ENCODE peak calls at places on chromosome 1, in four cellular contexts. M is WTC11, U is K562, Y is H1. K is an unnamed sample.

GRCh38 chr1:94852758-94853157 is 32.6 kb downstream of the SLC44A3 start:
- DNase-seq in U (no peak), M (no peak), Y (no peak), K (no peak)

GRCh38 chr1:185939142-185939541 is 205.0 kb downstream of the HMCN1 start:
- DNase-seq in U (no peak), Y (no peak), M (no peak), K (no peak)

GRCh38 chr1:39105841-39106765 is 80.0 kb downstream of the NDUFS5 start:
- DNase-seq in Y (peak), U (peak), M (peak), K (peak)

GRCh38 chr1:153404086-153404635 is 12.2 kb upstream of the S100A7A start:
- DNase-seq in M (no peak), U (no peak), Y (peak), K (no peak)

GRCh38 chr1:87968259-87968955 is 639.7 kb downstream of the LMO4 start:
- DNase-seq in M (peak), U (no peak), Y (no peak), K (no peak)

GRCh38 chr1:29453502-29454240 is 217.3 kb downstream of the PTPRU start:
- DNase-seq in M (peak), U (peak), Y (peak), K (peak)

GRCh38 chr1:92476071-92476607 is 10.6 kb downstream of the GFI1 start:
- DNase-seq in U (no peak), Y (peak), M (peak), K (no peak)

GRCh38 chr1:18900303-18900841 is 2.0 kb downstream of the ALDH4A1 start:
- DNase-seq in U (no peak), Y (no peak), M (no peak), K (peak)

GRCh38 chr1:51776408-51776807 is 102.1 kb downstream of the NRDC start:
- DNase-seq in Y (no peak), U (no peak), M (no peak), K (no peak)

GRCh38 chr1:162035241-162035640 is 11.6 kb upstream of the OLFML2B start:
- DNase-seq in U (no peak), Y (no peak), M (no peak), K (peak)

GRCh38 chr1:193229136-193229535 is 42.7 kb upstream of the B3GALT2 start:
- DNase-seq in M (no peak), U (no peak), Y (no peak), K (no peak)

GRCh38 chr1:89604414-89604735 is 28.5 kb upstream of the LRRC8C start:
- DNase-seq in U (no peak), Y (no peak), M (no peak), K (no peak)

GRCh38 chr1:225652726-225653462 is at the start of gene ENAH:
- DNase-seq in M (peak), Y (peak), U (peak), K (peak)

DNA sequence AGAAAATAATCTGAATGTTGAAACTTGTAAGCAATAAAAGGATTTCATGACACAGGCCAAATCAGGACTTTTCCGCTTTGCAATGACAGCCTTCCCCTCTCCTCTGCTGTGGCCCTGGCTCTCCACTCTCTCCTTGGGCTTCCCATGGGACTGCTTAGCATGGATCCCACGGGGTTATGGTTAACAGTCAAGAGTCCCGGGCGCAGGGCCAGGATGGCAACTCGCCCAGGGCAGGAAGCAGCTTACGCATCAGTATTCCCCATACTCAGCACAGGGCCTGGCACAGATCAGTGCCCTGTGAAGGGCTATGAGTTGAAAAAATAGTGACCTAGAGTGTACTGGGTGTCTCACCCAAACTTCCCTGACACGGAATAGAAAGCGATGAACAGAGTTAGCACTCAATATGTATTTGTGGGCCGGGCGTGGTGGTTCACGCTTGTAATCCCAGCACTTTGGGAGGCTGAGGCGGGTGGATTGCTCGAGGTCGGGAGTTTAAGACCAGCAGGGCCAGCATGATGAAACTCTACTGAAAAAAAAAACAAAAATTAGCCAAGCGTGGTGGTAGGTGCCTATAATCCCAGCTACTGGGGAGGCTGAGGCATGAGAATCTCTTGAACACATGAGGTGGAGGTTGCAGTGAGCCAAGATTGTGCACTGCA is 29.1 kb upstream of the GRHL3 start:
- DNase-seq in M (no peak), U (no peak), Y (no peak), K (no peak)
- TF ChIP-seq JUN in M (no peak), U (no peak), Y (no peak), K (no peak)

GRCh38 chr1:145992502-145992936 is 3.9 kb downstream of the TXNIP start:
- DNase-seq in U (no peak), M (no peak), Y (no peak), K (no peak)
- TF ChIP-seq SP1 in U (no peak), M (no peak), Y (no peak), K (no peak)

GRCh38 chr1:187270256-187270655 is 441.5 kb downstream of the PLA2G4A start:
- DNase-seq in M (no peak), U (no peak), Y (no peak), K (no peak)
- TF ChIP-seq JUN in M (no peak), U (no peak), Y (no peak), K (no peak)

GRCh38 chr1:63759778-63760177 is 14.0 kb upstream of the ROR1 start:
- DNase-seq in M (no peak), U (no peak), Y (no peak), K (no peak)

GRCh38 chr1:63757334-63757733 is 16.5 kb upstream of the ROR1 start:
- DNase-seq in U (no peak), M (no peak), Y (no peak), K (no peak)

GRCh38 chr1:63753591-63753990 is 20.2 kb upstream of the ROR1 start:
- DNase-seq in U (no peak), M (no peak), Y (no peak), K (no peak)

DNA sequence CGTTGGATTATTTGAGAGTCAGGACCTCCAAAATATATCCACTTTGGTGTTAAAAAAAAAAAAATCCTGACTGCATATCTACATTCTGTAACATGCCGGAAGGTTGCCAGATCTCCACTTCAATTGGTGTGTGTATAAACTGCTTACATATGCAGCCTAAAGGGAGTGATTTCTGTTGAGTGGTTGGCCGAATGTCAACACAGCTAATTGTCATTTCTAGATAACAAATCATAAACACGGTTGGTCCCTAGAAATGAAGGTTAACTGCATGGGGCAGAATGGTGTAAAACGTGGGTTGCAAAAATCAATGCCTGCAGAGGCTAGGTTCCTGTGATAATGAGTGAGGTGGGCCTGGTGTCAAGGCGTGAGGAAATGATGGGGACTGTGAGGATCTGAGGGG is 15.0 kb upstream of the ROR1 start:
- DNase-seq in Y (no peak), M (no peak), U (no peak), K (no peak)
- TF ChIP-seq SP1 in Y (no peak), M (no peak), U (no peak), K (no peak)

GRCh38 chr1:103516283-103516682 is 9.2 kb upstream of the RNPC3 start:
- DNase-seq in M (no peak), U (no peak), Y (no peak), K (no peak)
- TF ChIP-seq JUN in M (no peak), U (no peak), Y (no peak), K (no peak)

DNA sequence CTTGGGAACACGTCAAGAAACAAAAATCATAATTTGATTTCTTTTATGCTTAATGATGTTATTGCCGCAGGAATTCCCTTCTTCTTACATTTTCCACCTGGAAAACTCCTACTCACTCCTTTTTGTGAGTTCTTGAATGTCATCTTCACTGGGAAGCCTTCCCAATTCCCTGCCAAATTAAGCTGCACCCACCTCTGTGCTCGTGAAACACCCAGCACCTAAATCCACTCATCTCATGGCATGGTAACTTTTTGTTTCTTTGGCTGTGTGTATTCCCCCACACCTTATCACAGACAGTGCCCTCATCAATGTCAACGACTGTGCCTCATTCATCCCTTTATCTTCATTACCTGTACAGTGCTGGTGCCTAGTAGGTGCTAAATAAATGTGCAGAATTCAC is 45.6 kb downstream of the ASTN1 start:
- DNase-seq in M (no peak), U (no peak), Y (no peak), K (no peak)
- TF ChIP-seq SP1 in M (no peak), U (no peak), Y (no peak), K (no peak)

GRCh38 chr1:208536176-208536575 is 292.0 kb upstream of the PLXNA2 start:
- DNase-seq in M (no peak), Y (no peak), U (no peak), K (no peak)

GRCh38 chr1:208534979-208535378 is 290.8 kb upstream of the PLXNA2 start:
- DNase-seq in U (no peak), Y (no peak), M (no peak), K (no peak)

GRCh38 chr1:208535518-208535917 is 291.3 kb upstream of the PLXNA2 start:
- DNase-seq in U (no peak), Y (no peak), M (no peak), K (no peak)

GRCh38 chr1:208534604-208534907 is 290.4 kb upstream of the PLXNA2 start:
- DNase-seq in M (no peak), Y (no peak), U (no peak), K (no peak)

GRCh38 chr1:208533746-208534603 is 289.8 kb upstream of the PLXNA2 start:
- DNase-seq in Y (peak), M (no peak), U (no peak), K (no peak)
- TF ChIP-seq JUN in Y (no peak), M (no peak), U (no peak), K (no peak)